ENCODE peak calls at places on chromosomes 13 and 19, in four cellular contexts. N is H9, I is IMR-90, J is mesendoderm. X is an unnamed sample.

GRCh38 chr13:110312669-110313031 is 5.6 kb downstream of the COL4A2 start:
- DNase-seq in N (peak), J (peak), I (peak), X (peak)

GRCh38 chr13:20428666-20429644 is 96.7 kb downstream of the CRYL1 start:
- DNase-seq in J (no peak), N (no peak), I (peak), X (no peak)

GRCh38 chr19:2247433-2248101 is 1.6 kb upstream of the AMH start:
- DNase-seq in N (no peak), I (no peak), J (no peak), X (no peak)

GRCh38 chr13:51844862-51845573 is at the start of gene TMEM272:
- DNase-seq in J (peak), N (peak), I (peak), X (peak)

GRCh38 chr13:50989476-50989875 is 79.9 kb downstream of the RNASEH2B start:
- DNase-seq in I (no peak), N (peak), J (peak), X (no peak)

GRCh38 chr13:49023441-49023840 is 47.7 kb downstream of the FNDC3A start:
- DNase-seq in I (peak), N (no peak), J (no peak), X (no peak)

GRCh38 chr13:74015137-74015536 is 119.1 kb downstream of the KLF12 start:
- DNase-seq in J (peak), N (no peak), I (peak), X (no peak)

GRCh38 chr13:64088491-64088890 is 2672.8 kb upstream of the PCDH20 start:
- DNase-seq in I (no peak), N (no peak), J (no peak), X (no peak)

GRCh38 chr13:64993514-64994164 is 2236.5 kb downstream of the PCDH9 start:
- DNase-seq in I (no peak), N (no peak), J (no peak), X (no peak)

GRCh38 chr19:5189318-5189607 is 151.3 kb downstream of the PTPRS start:
- DNase-seq in J (no peak), N (no peak), I (no peak), X (no peak)

GRCh38 chr19:45784096-45784495 is 1.8 kb upstream of the DMPK start:
- DNase-seq in J (no peak), N (peak), I (no peak), X (no peak)

GRCh38 chr13:83350569-83350968 is 531.7 kb downstream of the SLITRK1 start:
- DNase-seq in I (peak), J (no peak), N (no peak), X (no peak)

GRCh38 chr19:38251564-38252051 is 4.6 kb downstream of the PPP1R14A start:
- DNase-seq in N (no peak), J (peak), I (no peak), X (no peak)

GRCh38 chr19:860481-861098 is 1.1 kb downstream of the CFD start:
- DNase-seq in J (peak), I (peak), N (no peak), X (peak)

GRCh38 chr19:28485300-28485699 is 727.7 kb downstream of the UQCRFS1 start:
- DNase-seq in I (no peak), J (no peak), N (no peak), X (no peak)

GRCh38 chr19:38233740-38234251 is 9.8 kb upstream of the DPF1 start:
- DNase-seq in N (peak), J (peak), I (peak), X (peak)

GRCh38 chr19:7099597-7099921 is 30.1 kb downstream of the ZNF557 start:
- DNase-seq in J (no peak), N (no peak), I (no peak), X (no peak)

GRCh38 chr13:70027551-70027950 is 80.1 kb upstream of the ATXN8OS start:
- DNase-seq in I (no peak), J (no peak), N (no peak), X (no peak)

GRCh38 chr13:52695856-52696255 is 43.2 kb downstream of the SUGT1 start:
- DNase-seq in N (no peak), J (no peak), I (peak), X (no peak)

GRCh38 chr19:54201172-54201701 is 579 bp downstream of the RPS9 start:
- DNase-seq in I (no peak), N (no peak), J (no peak), X (no peak)

GRCh38 chr13:31950121-31950810 is 81.3 kb upstream of the FRY start:
- DNase-seq in N (no peak), J (no peak), I (no peak), X (no peak)

GRCh38 chr13:75250526-75251183 is 231.3 kb downstream of the TBC1D4 start:
- DNase-seq in I (peak), J (no peak), N (no peak), X (no peak)

GRCh38 chr13:34816543-34816942 is 125.5 kb upstream of the NBEA start:
- DNase-seq in I (no peak), N (no peak), J (no peak), X (no peak)

GRCh38 chr13:110540871-110541525 is 20.5 kb downstream of the RAB20 start:
- DNase-seq in J (peak), I (no peak), N (no peak), X (no peak)

GRCh38 chr19:16104722-16105121 is 7.0 kb upstream of the RAB8A start:
- DNase-seq in N (no peak), I (no peak), J (no peak), X (no peak)

GRCh38 chr13:60759499-60759898 is 362.5 kb downstream of the TDRD3 start:
- DNase-seq in I (no peak), J (peak), N (no peak), X (no peak)

GRCh38 chr13:80214521-80214941 is 126.4 kb downstream of the SPRY2 start:
- DNase-seq in J (peak), I (peak), N (no peak), X (no peak)

DNA sequence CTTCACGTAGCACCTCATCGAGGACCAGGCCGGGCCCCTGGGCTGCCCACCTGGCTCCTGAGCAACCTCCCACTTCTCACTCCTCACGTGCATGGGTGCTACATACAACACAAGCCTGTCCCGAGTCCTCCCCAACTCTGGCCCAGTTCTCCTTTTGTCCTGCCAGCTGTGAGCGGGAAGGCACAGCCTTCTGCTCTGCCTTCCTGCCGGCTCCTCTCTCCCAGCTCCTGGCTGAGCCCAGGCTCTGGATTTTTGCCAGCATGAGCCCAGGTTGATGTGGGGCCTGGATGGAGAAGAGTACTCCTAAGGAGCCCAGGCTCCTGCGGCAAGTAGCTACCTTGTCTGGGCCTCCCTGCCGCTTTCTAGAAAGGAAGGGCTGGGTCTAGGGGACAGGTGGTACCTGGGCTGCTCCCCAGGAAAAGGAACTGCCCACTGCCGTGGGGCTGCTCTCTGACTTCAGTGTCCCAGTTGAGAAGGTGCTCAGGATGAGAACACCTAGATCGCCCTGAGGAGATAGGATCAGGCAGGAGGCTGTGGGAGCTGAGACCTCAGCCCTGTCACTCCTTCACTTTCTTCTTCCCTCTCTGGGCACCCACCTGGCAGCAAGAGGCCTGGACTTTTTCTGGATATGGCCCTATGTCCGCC is 23.6 kb downstream of the LYL1 start:
- DNase-seq in I (no peak), J (no peak), N (no peak), X (no peak)
- H2AK5ac ChIP-seq in I (peak), J (no peak), N (no peak), X (no peak)

GRCh38 chr19:3544054-3544376 is 5.0 kb downstream of the TEKTIP1 start:
- DNase-seq in N (no peak), I (no peak), J (no peak), X (no peak)

GRCh38 chr19:3543150-3544053 is 4.4 kb downstream of the TEKTIP1 start:
- DNase-seq in I (no peak), J (no peak), N (no peak), X (no peak)

GRCh38 chr19:3545669-3546034 is 6.7 kb downstream of the TEKTIP1 start:
- DNase-seq in I (no peak), N (no peak), J (no peak), X (no peak)

GRCh38 chr19:3546119-3546518 is 7.1 kb downstream of the TEKTIP1 start:
- DNase-seq in I (no peak), J (no peak), N (no peak), X (no peak)

DNA sequence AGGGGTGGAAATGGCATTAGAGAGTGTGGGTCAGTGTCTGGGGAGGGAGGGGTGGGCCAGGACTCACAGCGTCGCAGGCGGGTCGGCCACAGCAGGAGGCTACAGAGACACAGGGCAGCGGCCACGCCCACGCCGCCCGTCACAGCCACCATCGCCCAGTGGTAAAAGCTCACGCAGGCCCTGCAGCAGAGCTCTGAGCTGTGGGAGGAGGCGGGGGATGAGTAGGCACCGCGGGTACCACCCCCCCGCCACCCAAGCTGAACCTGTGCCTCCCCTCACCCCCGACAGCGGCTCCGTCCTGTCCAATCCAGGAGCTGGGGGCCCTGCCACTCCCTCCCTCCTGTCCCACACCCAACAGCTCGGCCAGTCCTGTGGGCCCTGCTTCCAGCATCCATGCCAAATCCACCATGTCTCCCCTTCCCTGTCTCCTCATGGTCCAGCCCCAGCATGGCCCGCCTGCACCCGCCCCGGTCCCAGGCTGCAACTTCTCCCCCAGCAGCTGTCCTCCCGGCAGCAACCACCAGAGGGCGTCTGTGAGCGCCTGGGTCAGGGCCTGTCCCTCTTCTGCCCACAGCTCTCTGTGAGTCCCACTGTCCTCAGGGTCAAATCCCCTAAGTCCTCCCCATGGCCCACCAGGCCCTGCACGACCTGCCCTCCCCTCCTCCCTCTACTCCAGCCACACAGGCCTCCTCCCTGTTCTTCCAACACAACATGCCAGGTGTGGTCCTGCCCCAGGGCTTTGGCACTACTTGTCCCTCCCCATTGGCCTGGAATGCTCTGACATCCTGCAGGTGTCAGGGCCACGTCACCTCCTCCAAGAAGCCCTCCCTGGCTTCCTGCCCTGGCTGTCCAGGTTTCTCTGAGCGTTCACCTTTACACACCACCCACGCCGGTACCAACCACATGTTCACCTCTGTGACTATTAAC is 6.0 kb downstream of the TEKTIP1 start:
- DNase-seq in I (peak), J (peak), N (peak), X (peak)
- H2AK5ac ChIP-seq in I (peak), J (no peak), N (no peak), X (no peak)

DNA sequence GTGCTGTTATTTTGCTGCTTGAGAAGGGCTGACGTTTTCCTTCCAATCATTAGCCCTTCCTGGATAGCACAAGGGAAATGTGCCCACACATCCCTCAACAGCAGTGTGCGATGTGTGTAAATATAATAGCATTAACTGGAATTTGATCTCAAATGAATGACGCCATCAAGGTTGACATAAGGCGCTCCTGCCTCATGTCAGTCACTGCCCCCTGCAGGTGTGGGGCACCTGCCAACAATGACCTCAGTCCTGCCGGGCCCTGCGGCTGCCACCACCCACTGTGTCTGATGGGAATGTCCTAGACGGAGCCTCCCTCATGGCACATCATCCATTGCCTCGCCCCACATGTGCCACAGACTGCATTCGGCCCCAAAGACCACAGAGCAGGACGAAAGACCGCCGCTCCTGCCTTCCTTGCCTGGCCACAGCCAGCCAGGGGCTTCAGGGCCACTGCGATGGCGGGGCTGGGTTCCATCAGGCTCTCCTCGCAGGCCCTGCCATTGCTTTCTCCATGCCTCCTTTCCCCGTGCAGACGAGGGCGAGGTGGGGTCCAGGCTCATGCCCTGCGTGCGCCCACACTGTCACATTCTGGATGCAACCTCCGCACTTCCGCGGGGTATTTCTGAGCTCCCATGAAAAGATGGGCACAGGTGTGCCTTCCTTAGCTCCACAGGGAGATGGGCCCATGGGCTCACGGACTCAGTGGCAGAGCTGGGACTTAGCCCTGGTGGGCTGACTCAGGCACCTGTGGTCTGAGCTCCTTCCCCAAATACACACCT is 146.7 kb downstream of the SOX1 start:
- DNase-seq in I (no peak), J (no peak), N (no peak), X (no peak)
- H2AK5ac ChIP-seq in I (no peak), J (no peak), N (no peak), X (no peak)

GRCh38 chr19:35563207-35563829 is at the start of gene ATP4A:
- DNase-seq in J (no peak), I (no peak), N (no peak), X (no peak)
- H2AK5ac ChIP-seq in J (no peak), I (no peak), N (no peak), X (no peak)

DNA sequence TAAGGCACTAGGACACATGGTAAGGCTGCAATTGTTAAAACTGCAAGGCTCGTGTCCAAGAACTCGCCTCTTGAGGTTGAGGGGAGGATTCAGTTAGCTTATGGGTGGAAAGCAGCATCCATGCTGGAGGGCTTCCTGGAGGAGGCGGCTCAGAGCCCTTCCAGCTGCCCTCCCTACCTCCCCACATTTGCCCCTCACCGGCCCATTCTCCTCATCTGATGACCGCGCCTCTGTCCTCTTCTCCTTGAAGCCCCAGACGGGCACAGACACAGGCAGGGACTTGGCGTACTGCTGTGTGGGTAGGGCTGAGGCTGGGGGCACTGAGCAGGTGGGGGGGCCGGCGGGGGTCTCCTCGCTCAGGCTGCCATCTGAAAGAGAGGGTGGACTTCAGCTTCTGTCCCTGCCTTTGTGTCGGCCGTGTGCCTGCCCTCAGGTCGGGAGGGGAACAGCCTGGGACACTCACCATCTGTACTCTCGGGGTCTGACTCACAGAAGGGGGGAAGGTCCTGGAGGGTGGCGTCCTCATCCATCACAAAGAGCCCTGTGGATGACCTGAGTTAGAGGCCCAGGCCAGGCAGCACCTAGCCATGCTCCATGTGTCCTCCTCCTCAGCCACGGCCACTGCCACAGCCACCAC is 4.1 kb upstream of the PNKP start:
- DNase-seq in J (no peak), I (no peak), N (no peak), X (no peak)
- H2AK5ac ChIP-seq in J (no peak), I (no peak), N (no peak), X (no peak)

GRCh38 chr13:107190065-107190464 is 622.1 kb upstream of the ARGLU1 start:
- DNase-seq in N (no peak), J (no peak), I (no peak), X (no peak)
- H2AK5ac ChIP-seq in N (no peak), J (no peak), I (no peak), X (no peak)

GRCh38 chr13:113086991-113087922 is 18.3 kb upstream of the F7 start:
- DNase-seq in N (no peak), J (no peak), I (no peak), X (no peak)
- H2AK5ac ChIP-seq in N (no peak), J (no peak), I (no peak), X (no peak)

X was measured in trophoblast cell.